ENCODE peak calls at places on chromosomes 2 and 18, in seven cellular contexts. One of them, this sample, is unnamed.

GRCh38 chr18:44924750-44925534 is 244.3 kb downstream of the SETBP1 start:
- DNase-seq in SHP77: no peak
- DNase-seq in EL: no peak
- DNase-seq in HTR-8/SVneo: no peak
- DNase-seq in cortex of kidney: no peak
- DNase-seq in NCI-H2107: no peak
- DNase-seq in progenitor cell of endocrine pancreas: no peak
- DNase-seq in this sample: no peak

GRCh38 chr18:36464126-36464651 is 166.7 kb downstream of the FHOD3 start:
- DNase-seq in SHP77: no peak
- DNase-seq in EL: no peak
- DNase-seq in HTR-8/SVneo: no peak
- DNase-seq in cortex of kidney: no peak
- DNase-seq in NCI-H2107: no peak
- DNase-seq in progenitor cell of endocrine pancreas: no peak
- DNase-seq in this sample: no peak

GRCh38 chr2:122206101-122206500 is 450.6 kb downstream of the TSN start:
- DNase-seq in SHP77: no peak
- DNase-seq in EL: no peak
- DNase-seq in HTR-8/SVneo: no peak
- DNase-seq in cortex of kidney: no peak
- DNase-seq in NCI-H2107: no peak
- DNase-seq in progenitor cell of endocrine pancreas: no peak
- DNase-seq in this sample: no peak

GRCh38 chr18:35938562-35938961 is 33.9 kb upstream of the RMP24 start:
- DNase-seq in SHP77: no peak
- DNase-seq in EL: no peak
- DNase-seq in HTR-8/SVneo: no peak
- DNase-seq in cortex of kidney: no peak
- DNase-seq in NCI-H2107: no peak
- DNase-seq in progenitor cell of endocrine pancreas: no peak
- DNase-seq in this sample: no peak

GRCh38 chr18:8952174-8952573 is 150.3 kb upstream of the NDUFV2 start:
- DNase-seq in SHP77: no peak
- DNase-seq in EL: no peak
- DNase-seq in HTR-8/SVneo: no peak
- DNase-seq in cortex of kidney: no peak
- DNase-seq in NCI-H2107: no peak
- DNase-seq in progenitor cell of endocrine pancreas: no peak
- DNase-seq in this sample: no peak

GRCh38 chr18:55110436-55110835 is 151.2 kb upstream of the CCDC68 start:
- DNase-seq in SHP77: no peak
- DNase-seq in EL: peak
- DNase-seq in HTR-8/SVneo: no peak
- DNase-seq in cortex of kidney: no peak
- DNase-seq in NCI-H2107: no peak
- DNase-seq in progenitor cell of endocrine pancreas: no peak
- DNase-seq in this sample: no peak

GRCh38 chr2:61538920-61539559 is 884 bp upstream of the XPO1 start:
- DNase-seq in SHP77: peak
- DNase-seq in EL: no peak
- DNase-seq in HTR-8/SVneo: no peak
- DNase-seq in cortex of kidney: no peak
- DNase-seq in NCI-H2107: peak
- DNase-seq in progenitor cell of endocrine pancreas: no peak
- DNase-seq in this sample: peak

GRCh38 chr2:232551289-232551688 is 800 bp downstream of the EIF4E2 start:
- DNase-seq in SHP77: no peak
- DNase-seq in EL: no peak
- DNase-seq in HTR-8/SVneo: no peak
- DNase-seq in cortex of kidney: no peak
- DNase-seq in NCI-H2107: no peak
- DNase-seq in progenitor cell of endocrine pancreas: no peak
- DNase-seq in this sample: no peak

GRCh38 chr2:38076710-38077430 is 919 bp upstream of the CYP1B1 start:
- DNase-seq in SHP77: peak
- DNase-seq in EL: peak
- DNase-seq in HTR-8/SVneo: peak
- DNase-seq in cortex of kidney: no peak
- DNase-seq in NCI-H2107: no peak
- DNase-seq in progenitor cell of endocrine pancreas: peak
- DNase-seq in this sample: no peak

GRCh38 chr2:72148975-72149555 is 1.4 kb upstream of the CYP26B1 start:
- DNase-seq in SHP77: no peak
- DNase-seq in EL: peak
- DNase-seq in HTR-8/SVneo: no peak
- DNase-seq in cortex of kidney: no peak
- DNase-seq in NCI-H2107: no peak
- DNase-seq in progenitor cell of endocrine pancreas: no peak
- DNase-seq in this sample: no peak

GRCh38 chr18:51890762-51891161 is 449.2 kb upstream of the DCC start:
- DNase-seq in SHP77: peak
- DNase-seq in EL: peak
- DNase-seq in HTR-8/SVneo: no peak
- DNase-seq in cortex of kidney: no peak
- DNase-seq in NCI-H2107: peak
- DNase-seq in progenitor cell of endocrine pancreas: no peak
- DNase-seq in this sample: no peak

GRCh38 chr2:217338306-217338916 is 478.5 kb upstream of the TNP1 start:
- DNase-seq in SHP77: no peak
- DNase-seq in EL: peak
- DNase-seq in HTR-8/SVneo: no peak
- DNase-seq in cortex of kidney: no peak
- DNase-seq in NCI-H2107: no peak
- DNase-seq in progenitor cell of endocrine pancreas: no peak
- DNase-seq in this sample: no peak

GRCh38 chr2:218285604-218286003 is 6.7 kb downstream of the TMBIM1 start:
- DNase-seq in SHP77: no peak
- DNase-seq in EL: peak
- DNase-seq in HTR-8/SVneo: no peak
- DNase-seq in cortex of kidney: no peak
- DNase-seq in NCI-H2107: no peak
- DNase-seq in progenitor cell of endocrine pancreas: no peak
- DNase-seq in this sample: no peak

GRCh38 chr18:80233201-80233835 is 14.0 kb downstream of the PARD6G start:
- DNase-seq in SHP77: no peak
- DNase-seq in EL: no peak
- DNase-seq in HTR-8/SVneo: no peak
- DNase-seq in cortex of kidney: no peak
- DNase-seq in NCI-H2107: no peak
- DNase-seq in progenitor cell of endocrine pancreas: no peak
- DNase-seq in this sample: no peak

GRCh38 chr2:11004206-11004605 is 92.5 kb downstream of the KCNF1 start:
- DNase-seq in SHP77: no peak
- DNase-seq in EL: peak
- DNase-seq in HTR-8/SVneo: peak
- DNase-seq in cortex of kidney: no peak
- DNase-seq in NCI-H2107: no peak
- DNase-seq in progenitor cell of endocrine pancreas: no peak
- DNase-seq in this sample: no peak

GRCh38 chr2:187084524-187084923 is 235.6 kb upstream of the ZSWIM2 start:
- DNase-seq in SHP77: no peak
- DNase-seq in EL: no peak
- DNase-seq in HTR-8/SVneo: no peak
- DNase-seq in cortex of kidney: no peak
- DNase-seq in NCI-H2107: no peak
- DNase-seq in progenitor cell of endocrine pancreas: no peak
- DNase-seq in this sample: no peak

GRCh38 chr18:5918196-5918595 is 22.9 kb upstream of the TMEM200C start:
- DNase-seq in SHP77: no peak
- DNase-seq in EL: no peak
- DNase-seq in HTR-8/SVneo: no peak
- DNase-seq in cortex of kidney: no peak
- DNase-seq in NCI-H2107: no peak
- DNase-seq in progenitor cell of endocrine pancreas: no peak
- DNase-seq in this sample: no peak

GRCh38 chr2:166765141-166765540 is 123.1 kb upstream of the XIRP2 start:
- DNase-seq in SHP77: no peak
- DNase-seq in EL: no peak
- DNase-seq in HTR-8/SVneo: no peak
- DNase-seq in cortex of kidney: no peak
- DNase-seq in NCI-H2107: no peak
- DNase-seq in progenitor cell of endocrine pancreas: no peak
- DNase-seq in this sample: no peak

GRCh38 chr2:230660294-230661060 is 52.2 kb upstream of the CAB39 start:
- DNase-seq in SHP77: no peak
- DNase-seq in EL: no peak
- DNase-seq in HTR-8/SVneo: no peak
- DNase-seq in cortex of kidney: no peak
- DNase-seq in NCI-H2107: no peak
- DNase-seq in progenitor cell of endocrine pancreas: no peak
- DNase-seq in this sample: peak